ENCODE peak calls at places on chromosomes 4 and X, in eight cellular contexts. N is astrocyte of the cerebellum, F is heart right ventricle, P is prostate gland, W is endothelial cell of umbilical vein, E is lower lobe of right lung, V is kidney, B is SK-N-SH. T is an unnamed sample.

GRCh38 chr4:5824635-5825034 is 68.3 kb downstream of the CRMP1 start:
- DNase-seq in B (peak; percentile 57), N (peak; percentile 5), W (peak; percentile 58), P (no peak), E (no peak), V (no peak), F (no peak), T (peak; percentile 16)

GRCh38 chr4:72430050-72430449 is 139.0 kb downstream of the ADAMTS3 start:
- DNase-seq in N (peak; percentile 11), V (no peak), F (no peak), P (no peak), B (no peak), W (no peak), E (no peak), T (peak; percentile 52)

GRCh38 chr4:8383451-8384160 is 56.9 kb downstream of the ACOX3 start:
- DNase-seq in V (peak; percentile 40), N (peak; percentile 88), P (no peak), W (no peak), F (no peak), E (peak; percentile 46), B (no peak), T (no peak)

GRCh38 chrX:79082886-79083285 is 61.6 kb upstream of the GPR174 start:
- DNase-seq in E (no peak), B (no peak), N (no peak), V (no peak), W (no peak), F (no peak), P (no peak), T (no peak)

GRCh38 chrX:134935286-134935685 is 55.5 kb upstream of the SMIM10 start:
- DNase-seq in F (no peak), E (no peak), N (no peak), B (no peak), V (no peak), P (no peak), W (no peak), T (no peak)

GRCh38 chrX:13283968-13284914 is 35.6 kb downstream of the ATXN3L start:
- DNase-seq in B (no peak), P (no peak), W (peak; percentile 71), V (no peak), N (no peak), F (no peak), E (no peak), T (peak; percentile 50)

GRCh38 chrX:20594985-20595384 is 328.3 kb upstream of the RPS6KA3 start:
- DNase-seq in E (no peak), W (no peak), B (no peak), F (no peak), V (no peak), P (no peak), N (no peak), T (no peak)

GRCh38 chr4:175405961-175406360 is 406.1 kb downstream of the GPM6A start:
- DNase-seq in P (no peak), V (no peak), W (no peak), E (no peak), N (no peak), F (no peak), B (no peak), T (no peak)

GRCh38 chr4:95889662-95890061 is 49.8 kb downstream of the PDHA2 start:
- DNase-seq in F (no peak), W (no peak), E (no peak), P (no peak), N (peak; percentile 3), B (no peak), V (no peak), T (no peak)

GRCh38 chr4:76198411-76199237 is 15.0 kb downstream of the SCARB2 start:
- DNase-seq in E (peak; percentile 54), P (peak; percentile 90), B (peak; percentile 61), N (peak; percentile 62), V (peak; percentile 80), W (peak; percentile 95), F (peak; percentile 79), T (peak; percentile 75)

GRCh38 chr4:174314770-174315169 is 31.1 kb downstream of the CEP44 start:
- DNase-seq in W (no peak), F (no peak), P (no peak), V (no peak), B (no peak), E (no peak), N (no peak), T (peak; percentile 45)

DNA sequence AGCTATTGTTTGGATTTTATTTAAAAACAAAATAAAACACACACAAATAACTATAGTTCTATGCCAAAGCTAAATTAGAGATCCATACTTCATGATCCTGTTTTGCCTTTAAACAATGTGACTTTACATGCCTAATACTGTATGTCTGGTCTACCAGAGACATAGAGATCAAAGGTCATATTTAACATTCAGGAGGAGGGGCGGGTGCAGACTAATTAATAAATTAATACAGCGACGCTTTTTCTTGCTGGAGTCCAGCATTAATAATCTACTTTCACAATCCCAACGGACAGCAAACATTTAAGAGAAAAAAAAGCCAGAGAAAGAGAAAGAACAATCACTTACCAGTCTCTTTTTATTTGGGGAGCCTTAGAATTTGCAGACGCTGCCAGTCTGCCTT is 533 bp downstream of the CXXC4 start:
- DNase-seq in F (no peak), E (no peak), B (no peak), P (no peak), N (no peak), W (no peak), V (no peak), T (no peak)
- H3K4me3 ChIP-seq in F (peak overlapping the region; percentile 62), E (peak overlapping the region; percentile 51), B (peak overlapping the region; percentile 44), P (peak overlapping the region; percentile 43), N (peak overlapping the region; percentile 64), W (no peak overlapping the region), V (peak overlapping the region; percentile 58), T (no peak overlapping the region)

GRCh38 chr4:176939445-176939844 is 146.7 kb upstream of the VEGFC start:
- DNase-seq in F (no peak), E (no peak), B (no peak), N (no peak), P (no peak), W (peak; percentile 66), V (no peak), T (no peak)
- TF ChIP-seq CTCF in F (no peak), E (no peak), B (no peak), N (no peak), P (no peak), W (no peak), V (no peak), T (no peak)

GRCh38 chr4:170336238-170336775 is 246.6 kb upstream of the AADAT start:
- DNase-seq in N (no peak), E (no peak), W (no peak), V (no peak), P (no peak), F (no peak), B (no peak), T (no peak)
- H3K4me3 ChIP-seq in N (no peak overlapping the region), E (no peak overlapping the region), W (no peak overlapping the region), V (no peak overlapping the region), P (no peak overlapping the region), F (no peak overlapping the region), B (no peak overlapping the region), T (no peak overlapping the region)

GRCh38 chr4:91116861-91117260 is 989.7 kb downstream of the CCSER1 start:
- DNase-seq in V (no peak), P (no peak), W (peak; percentile 43), N (peak; percentile 6), F (no peak), E (no peak), B (peak; percentile 15), T (no peak)
- TF ChIP-seq CTCF in V (no peak), P (peak; percentile 17), W (no peak), N (peak; percentile 45), F (peak; percentile 11), E (no peak), B (peak; percentile 54), T (no peak)

DNA sequence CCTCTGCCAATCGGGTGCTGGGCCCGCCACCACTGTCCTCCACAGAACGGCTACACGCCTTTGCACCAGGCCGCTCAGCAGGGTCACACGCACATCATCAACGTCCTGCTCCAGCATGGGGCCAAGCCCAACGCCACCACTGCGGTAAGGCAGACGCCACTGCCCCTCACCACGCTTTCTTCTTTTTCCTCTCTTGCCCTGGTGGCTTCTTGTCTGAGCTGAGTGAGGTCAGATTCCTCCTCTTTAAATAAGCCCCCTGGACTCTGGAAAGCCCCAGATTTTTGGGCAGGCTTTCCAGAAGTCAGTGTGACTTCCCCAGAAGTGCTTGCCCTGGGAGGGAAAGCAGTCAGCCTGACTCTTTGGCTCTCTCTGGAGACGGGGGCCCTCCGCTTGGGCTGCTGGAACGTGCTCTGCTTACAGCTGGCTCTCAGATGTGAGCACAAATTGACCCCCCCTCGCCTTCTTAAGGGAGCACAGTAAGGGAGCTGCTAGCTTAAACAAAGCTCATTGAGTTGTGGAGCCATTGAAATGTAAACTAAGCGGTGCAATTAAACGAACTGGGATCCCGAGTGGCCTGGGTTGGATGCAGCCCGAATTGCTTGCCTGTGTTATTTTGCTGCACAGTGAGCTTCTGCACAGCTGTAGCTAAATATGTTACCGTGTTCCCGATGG is 243.1 kb downstream of the ANK2 start:
- DNase-seq in F (peak; percentile 53), N (peak; percentile 45), B (no peak), V (peak; percentile 72), P (no peak), W (no peak), E (no peak), T (no peak)
- H3K4me3 ChIP-seq in F (peak overlapping the region; percentile 40), N (no peak overlapping the region), B (no peak overlapping the region), V (peak overlapping the region; percentile 46), P (no peak overlapping the region), W (no peak overlapping the region), E (peak overlapping the region; percentile 32), T (no peak overlapping the region)

GRCh38 chrX:140701480-140701879 is 8.1 kb upstream of the LINC00632 start:
- DNase-seq in B (peak; percentile 30), P (no peak), N (no peak), V (no peak), E (no peak), W (no peak), F (no peak), T (no peak)

DNA sequence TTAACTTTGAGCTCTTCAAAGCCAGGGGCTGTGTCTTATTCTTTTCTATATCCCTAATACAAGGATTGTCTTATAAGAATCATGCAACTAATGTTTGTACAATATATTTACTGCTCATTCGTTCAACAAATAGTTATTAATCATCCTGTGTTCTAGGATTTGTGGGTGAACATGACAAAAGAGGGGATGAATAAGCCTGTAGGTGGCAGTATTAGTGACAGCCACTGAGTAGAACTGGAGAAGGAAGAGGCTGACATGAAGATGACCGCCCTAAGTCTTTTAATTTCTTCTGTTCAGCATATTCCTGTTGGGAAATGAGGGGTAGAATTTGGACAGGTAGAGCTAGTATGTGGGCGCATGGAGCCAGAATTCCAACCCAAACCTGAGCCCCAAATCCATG is 11.9 kb upstream of the LINC00632 start:
- DNase-seq in V (no peak), N (no peak), P (no peak), W (no peak), B (no peak), E (no peak), F (no peak), T (no peak)
- TF ChIP-seq CTCF in V (no peak), N (peak; percentile 22), P (no peak), W (no peak), B (peak; percentile 28), E (no peak), F (no peak), T (no peak)